ENCODE peak calls at places on chromosomes 2 and 18, in seven cellular contexts. W, J, D, Y, T, O and A are unnamed samples.

GRCh38 chr2:229080172-229080571 is 190.9 kb downstream of the PID1 start:
- DNase-seq in J (no peak), D (no peak), W (no peak), O (no peak), T (no peak), Y (no peak), A (no peak)

GRCh38 chr2:159795781-159796667 is 2.0 kb downstream of the CD302 start:
- DNase-seq in J (no peak), T (no peak), O (no peak), Y (no peak), D (no peak), W (no peak), A (no peak)

GRCh38 chr2:238669046-238669445 is 178.8 kb upstream of the TWIST2 start:
- DNase-seq in O (no peak), D (no peak), T (no peak), W (no peak), Y (no peak), J (no peak), A (no peak)

GRCh38 chr2:164840458-164840929 is 1.1 kb downstream of the COBLL1 start:
- DNase-seq in J (peak), T (no peak), O (no peak), W (no peak), Y (no peak), D (no peak), A (no peak)

GRCh38 chr18:68992719-68993482 is 195.0 kb downstream of the CCDC102B start:
- DNase-seq in W (no peak), D (no peak), T (no peak), Y (no peak), J (no peak), O (no peak), A (no peak)

GRCh38 chr2:155035246-155035645 is 336.8 kb downstream of the KCNJ3 start:
- DNase-seq in Y (no peak), T (no peak), D (no peak), W (no peak), J (no peak), O (no peak), A (no peak)

GRCh38 chr18:46152436-46152807 is 48.2 kb downstream of the HAUS1 start:
- DNase-seq in Y (no peak), D (no peak), O (no peak), J (no peak), W (no peak), T (no peak), A (no peak)

GRCh38 chr2:74267068-74267467 is 68.7 kb downstream of the MTHFD2 start:
- DNase-seq in Y (no peak), O (no peak), D (peak), W (no peak), J (peak), T (peak), A (no peak)

GRCh38 chr2:168375195-168375798 is 80.8 kb upstream of the CERS6 start:
- DNase-seq in D (no peak), J (no peak), T (no peak), O (no peak), W (no peak), Y (no peak), A (no peak)

GRCh38 chr18:44590976-44591375 is 89.7 kb upstream of the SETBP1 start:
- DNase-seq in T (no peak), J (no peak), D (no peak), W (no peak), Y (no peak), O (no peak), A (no peak)

GRCh38 chr18:52190630-52191029 is 149.4 kb upstream of the DCC start:
- DNase-seq in D (no peak), Y (no peak), J (no peak), W (no peak), O (no peak), T (no peak), A (no peak)

GRCh38 chr2:183866666-183867065 is 731.7 kb upstream of the ZNF804A start:
- DNase-seq in D (no peak), T (no peak), Y (no peak), W (no peak), O (no peak), J (no peak), A (no peak)

GRCh38 chr18:65620076-65620696 is 130.6 kb upstream of the CDH7 start:
- DNase-seq in D (no peak), Y (no peak), T (no peak), O (no peak), W (no peak), J (no peak), A (no peak)

GRCh38 chr2:109174214-109174613 is 45.2 kb downstream of the SH3RF3 start:
- DNase-seq in T (no peak), J (no peak), Y (no peak), W (no peak), O (no peak), D (no peak), A (no peak)

GRCh38 chr2:237182422-237183123 is 96.9 kb downstream of the COPS8 start:
- DNase-seq in J (no peak), W (no peak), D (no peak), O (no peak), T (no peak), Y (no peak), A (no peak)

GRCh38 chr18:76328145-76328544 is 166.9 kb downstream of the ZNF516 start:
- DNase-seq in W (no peak), T (no peak), Y (no peak), O (no peak), D (no peak), J (no peak), A (no peak)

GRCh38 chr2:3420076-3420848 is 40.8 kb downstream of the TRAPPC12 start:
- DNase-seq in Y (no peak), T (no peak), D (no peak), W (no peak), J (no peak), O (no peak), A (no peak)

GRCh38 chr18:24817150-24818068 is 357.0 kb downstream of the HRH4 start:
- DNase-seq in J (no peak), Y (no peak), O (no peak), T (no peak), W (peak), D (no peak), A (no peak)

GRCh38 chr2:216117566-216117965 is 8.4 kb downstream of the XRCC5 start:
- DNase-seq in J (no peak), W (no peak), D (no peak), T (no peak), O (no peak), Y (no peak), A (no peak)

GRCh38 chr18:21300035-21300434 is 58.0 kb downstream of the GREB1L start:
- DNase-seq in J (no peak), O (no peak), Y (no peak), D (no peak), W (no peak), T (no peak), A (no peak)

GRCh38 chr18:21295101-21295500 is 53.1 kb downstream of the GREB1L start:
- DNase-seq in Y (no peak), D (no peak), J (no peak), T (no peak), W (no peak), O (no peak), A (no peak)

GRCh38 chr18:21300616-21301200 is 58.7 kb downstream of the GREB1L start:
- DNase-seq in D (no peak), O (no peak), W (no peak), T (no peak), J (no peak), Y (no peak), A (no peak)

GRCh38 chr18:21296045-21296444 is 54.0 kb downstream of the GREB1L start:
- DNase-seq in W (no peak), D (no peak), J (no peak), T (no peak), O (no peak), Y (no peak), A (no peak)

GRCh38 chr18:21298351-21298750 is 56.3 kb downstream of the GREB1L start:
- DNase-seq in W (no peak), O (no peak), D (no peak), Y (no peak), T (no peak), J (no peak), A (no peak)
- TF ChIP-seq TAF1 in W (no peak), O (no peak), D (no peak), Y (no peak), T (no peak), J (no peak), A (no peak)

DNA sequence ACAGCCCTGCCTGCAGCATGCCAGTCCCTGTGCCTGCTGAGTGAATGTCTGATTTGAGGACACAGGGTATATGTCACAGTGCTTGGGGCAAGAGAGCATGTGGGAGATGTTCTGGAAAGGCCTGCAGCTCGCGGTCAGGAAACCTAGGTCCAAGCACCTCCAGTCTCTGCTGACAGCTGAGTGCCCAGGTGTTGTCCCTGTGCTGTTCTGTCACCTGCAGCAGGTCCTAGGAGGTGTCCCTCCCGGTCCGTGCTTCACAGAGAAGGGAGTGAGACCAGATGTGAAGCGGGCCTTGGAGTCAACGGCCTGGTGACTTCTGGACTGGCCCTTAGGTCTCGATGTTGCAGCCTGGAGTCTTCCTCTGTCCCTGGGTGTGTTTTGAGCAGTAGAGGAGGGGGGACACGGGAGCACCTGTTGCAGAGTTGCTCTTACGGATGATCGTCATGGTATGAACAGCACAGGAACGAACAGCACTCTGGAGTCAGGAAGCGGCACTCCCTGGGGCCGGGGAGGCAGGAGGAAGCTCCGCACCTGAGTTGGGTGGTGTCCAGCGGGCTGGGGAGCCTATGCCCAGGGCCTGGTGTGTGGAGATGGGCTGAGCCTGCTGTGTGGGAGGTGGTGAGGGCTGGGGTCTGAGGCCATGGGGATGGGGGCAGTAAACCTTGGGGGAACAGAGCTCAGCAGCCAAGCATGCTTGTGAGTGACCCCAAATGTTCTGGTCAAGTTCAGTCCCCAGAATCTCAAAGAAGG is 21.6 kb upstream of the ARHGEF4 start:
- DNase-seq in Y (no peak), T (no peak), W (no peak), J (no peak), D (no peak), O (no peak), A (no peak)
- TF ChIP-seq TAF1 in Y (no peak), T (no peak), W (no peak), J (no peak), D (no peak), O (no peak), A (no peak)

DNA sequence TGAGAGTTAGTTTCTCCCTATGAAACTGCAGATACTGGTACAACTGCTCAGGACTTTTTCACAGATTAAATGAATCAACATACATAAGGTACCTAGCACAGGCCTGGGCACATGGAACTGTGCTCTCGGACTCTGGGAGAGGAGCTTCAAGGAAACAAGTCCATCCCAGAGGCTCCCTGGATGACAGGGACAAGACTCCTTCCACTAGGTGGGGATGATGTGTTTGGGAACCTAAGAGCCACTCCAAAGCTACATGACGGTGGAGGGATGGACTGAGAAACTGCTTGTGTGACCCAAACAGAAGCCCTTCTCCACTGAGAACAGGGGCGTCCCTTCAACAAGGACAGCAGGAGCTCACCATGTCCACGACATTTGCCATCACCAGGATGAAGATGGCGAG is 37.1 kb downstream of the CENPO start:
- DNase-seq in J (no peak), W (peak), T (peak), Y (no peak), D (no peak), O (peak), A (no peak)
- TF ChIP-seq TAF1 in J (no peak), W (no peak), T (no peak), Y (no peak), D (no peak), O (no peak), A (no peak)

GRCh38 chr18:13265901-13266207 is 47.3 kb downstream of the LDLRAD4 start:
- DNase-seq in J (no peak), W (no peak), Y (no peak), T (no peak), D (no peak), O (no peak), A (no peak)
- TF ChIP-seq TAF1 in J (no peak), W (no peak), Y (no peak), T (no peak), D (no peak), O (no peak), A (no peak)

GRCh38 chr2:60883896-60884295 is 2.5 kb downstream of the REL start:
- DNase-seq in Y (no peak), W (no peak), J (no peak), O (no peak), T (no peak), D (no peak), A (no peak)

GRCh38 chr2:60884795-60885194 is 3.4 kb downstream of the REL start:
- DNase-seq in D (no peak), W (no peak), T (no peak), J (no peak), O (no peak), Y (no peak), A (no peak)

GRCh38 chr2:60880633-60880987 is 764 bp upstream of the REL start:
- DNase-seq in T (no peak), O (no peak), W (no peak), D (no peak), J (no peak), Y (no peak), A (no peak)

GRCh38 chr2:60882971-60883753 is 1.8 kb downstream of the REL start:
- DNase-seq in T (no peak), O (no peak), W (peak), J (no peak), D (no peak), Y (peak), A (no peak)

DNA sequence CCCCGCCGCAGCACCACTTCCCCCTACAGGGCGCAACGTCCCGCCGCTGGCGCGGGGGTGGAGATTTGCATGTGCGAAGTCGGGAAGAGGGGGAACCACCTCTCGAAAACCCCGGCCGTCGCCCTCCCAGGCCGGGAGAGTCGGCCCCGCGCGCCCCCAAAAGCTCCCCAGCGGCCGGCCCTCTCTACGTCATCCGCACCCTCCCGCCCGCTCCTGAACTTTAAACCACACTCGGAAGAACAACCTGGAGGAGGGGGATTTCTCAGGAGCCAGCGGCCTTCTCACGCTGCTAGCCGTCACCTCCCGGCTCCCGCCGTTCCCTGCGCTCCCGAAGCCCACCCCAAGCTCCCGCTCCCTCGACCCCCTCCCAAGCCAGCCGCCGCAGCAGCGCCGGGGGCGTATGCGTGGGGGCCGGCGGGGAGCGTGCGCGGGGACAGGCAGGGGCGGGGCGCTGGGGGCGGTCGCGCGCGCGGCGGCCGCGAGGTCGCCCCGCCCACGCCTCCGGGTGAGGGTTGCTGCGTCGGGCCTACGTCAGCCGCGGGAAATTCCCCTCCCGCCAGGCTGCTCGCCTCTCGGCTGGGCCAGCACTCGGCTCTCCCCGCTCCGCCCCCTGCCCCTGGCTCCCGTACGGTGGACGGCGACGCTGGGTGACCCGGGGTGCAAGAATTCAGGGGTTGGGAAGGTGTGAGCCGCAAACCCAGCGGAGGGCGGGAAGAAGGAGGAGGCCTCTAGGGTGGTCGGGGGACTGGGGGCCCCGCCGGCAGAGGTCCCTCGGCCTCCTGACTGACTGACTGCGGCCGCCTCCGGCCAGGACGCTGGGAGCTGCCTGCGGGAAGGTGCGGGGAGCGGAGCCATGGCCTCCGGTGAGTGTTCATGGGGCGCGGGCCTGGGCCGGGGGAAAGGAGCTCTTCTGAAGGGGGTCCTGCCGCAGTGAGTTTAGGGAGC is at the start of gene REL:
- DNase-seq in J (peak), O (peak), W (peak), D (peak), T (peak), Y (peak), A (peak)
- TF ChIP-seq TAF1 in J (peak), O (peak), W (no peak), D (peak), T (peak), Y (peak), A (peak)

DNA sequence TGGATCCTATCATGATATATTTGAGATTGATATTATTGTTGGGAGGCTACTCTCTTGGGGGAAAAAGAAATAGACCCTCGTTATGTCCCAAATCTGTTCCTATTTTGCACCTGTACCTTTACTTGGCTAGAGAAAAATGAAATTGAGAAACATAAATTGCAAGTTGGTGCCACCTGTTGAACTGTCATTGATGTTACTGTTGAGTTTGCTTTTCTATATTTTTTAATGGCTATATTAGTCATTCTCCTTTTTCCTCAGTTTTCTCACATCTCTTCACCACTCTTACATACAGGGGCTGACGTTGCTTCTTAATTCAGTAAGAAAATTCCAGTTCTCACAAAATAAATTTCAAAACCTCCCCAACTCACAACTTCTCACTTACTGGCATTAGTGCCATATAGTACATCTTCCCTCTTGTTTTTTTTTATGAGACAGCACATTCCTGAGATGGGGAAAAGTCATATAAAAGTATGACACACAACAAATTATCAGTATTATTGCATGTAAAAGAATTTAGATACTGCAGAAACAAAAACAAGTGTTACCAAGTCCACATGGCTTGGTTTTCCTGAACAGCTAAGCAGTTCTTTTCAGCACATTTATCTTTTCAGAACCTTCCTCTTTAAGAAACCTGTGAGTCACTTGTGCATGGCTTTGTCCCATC is 348.3 kb upstream of the DSEL start:
- DNase-seq in D (no peak), W (no peak), O (no peak), T (no peak), J (no peak), Y (no peak), A (no peak)
- TF ChIP-seq TAF1 in D (no peak), W (no peak), O (no peak), T (no peak), J (no peak), Y (no peak), A (no peak)